ENCODE peak calls at places on chromosomes 6 and 20, in nine cellular contexts. One of them, this sample, is unnamed.

GRCh38 chr6:118320652-118321051 is 227.4 kb upstream of the PLN start:
- DNase-seq in A172: no peak
- DNase-seq in heart right ventricle: no peak
- DNase-seq in prostate gland: no peak
- DNase-seq in NK-92 treated with Interleukin-12 subunit alpha and Interleukin-12 subunit beta, amount 100 ng/mL, for 24 hours: no peak
- DNase-seq in cardiac muscle cell: peak; percentile 8
- DNase-seq in HTR-8/SVneo: no peak
- DNase-seq in GM12878: no peak
- DNase-seq in activated CD8-positive, alpha-beta memory T cell treated with anti-CD3 and anti-CD28 coated beads, Interleukin-2, amount 50 U/mL, for 4 hours: no peak
- DNase-seq in this sample: no peak

GRCh38 chr6:2632368-2632767 is 118.4 kb downstream of the MYLK4 start:
- DNase-seq in A172: peak; percentile 64
- DNase-seq in heart right ventricle: peak; percentile 25
- DNase-seq in prostate gland: no peak
- DNase-seq in NK-92 treated with Interleukin-12 subunit alpha and Interleukin-12 subunit beta, amount 100 ng/mL, for 24 hours: no peak
- DNase-seq in cardiac muscle cell: no peak
- DNase-seq in HTR-8/SVneo: no peak
- DNase-seq in GM12878: no peak
- DNase-seq in activated CD8-positive, alpha-beta memory T cell treated with anti-CD3 and anti-CD28 coated beads, Interleukin-2, amount 50 U/mL, for 4 hours: no peak
- DNase-seq in this sample: no peak

GRCh38 chr20:14821251-14821650 is 483.8 kb upstream of the FLRT3 start:
- DNase-seq in A172: no peak
- DNase-seq in heart right ventricle: no peak
- DNase-seq in prostate gland: no peak
- DNase-seq in NK-92 treated with Interleukin-12 subunit alpha and Interleukin-12 subunit beta, amount 100 ng/mL, for 24 hours: no peak
- DNase-seq in cardiac muscle cell: no peak
- DNase-seq in HTR-8/SVneo: no peak
- DNase-seq in GM12878: no peak
- DNase-seq in activated CD8-positive, alpha-beta memory T cell treated with anti-CD3 and anti-CD28 coated beads, Interleukin-2, amount 50 U/mL, for 4 hours: no peak
- DNase-seq in this sample: no peak

GRCh38 chr6:101400341-101400740 is 6.8 kb downstream of the GRIK2 start:
- DNase-seq in A172: no peak
- DNase-seq in heart right ventricle: no peak
- DNase-seq in prostate gland: no peak
- DNase-seq in NK-92 treated with Interleukin-12 subunit alpha and Interleukin-12 subunit beta, amount 100 ng/mL, for 24 hours: no peak
- DNase-seq in cardiac muscle cell: no peak
- DNase-seq in HTR-8/SVneo: no peak
- DNase-seq in GM12878: no peak
- DNase-seq in activated CD8-positive, alpha-beta memory T cell treated with anti-CD3 and anti-CD28 coated beads, Interleukin-2, amount 50 U/mL, for 4 hours: no peak
- DNase-seq in this sample: no peak

GRCh38 chr20:48604936-48605335 is 222.9 kb downstream of the PREX1 start:
- DNase-seq in A172: no peak
- DNase-seq in heart right ventricle: no peak
- DNase-seq in prostate gland: no peak
- DNase-seq in NK-92 treated with Interleukin-12 subunit alpha and Interleukin-12 subunit beta, amount 100 ng/mL, for 24 hours: no peak
- DNase-seq in cardiac muscle cell: no peak
- DNase-seq in HTR-8/SVneo: no peak
- DNase-seq in GM12878: no peak
- DNase-seq in activated CD8-positive, alpha-beta memory T cell treated with anti-CD3 and anti-CD28 coated beads, Interleukin-2, amount 50 U/mL, for 4 hours: no peak
- DNase-seq in this sample: no peak

GRCh38 chr20:35237486-35237885 is 11.0 kb downstream of the MMP24 start:
- DNase-seq in A172: no peak
- DNase-seq in heart right ventricle: no peak
- DNase-seq in prostate gland: no peak
- DNase-seq in NK-92 treated with Interleukin-12 subunit alpha and Interleukin-12 subunit beta, amount 100 ng/mL, for 24 hours: no peak
- DNase-seq in cardiac muscle cell: no peak
- DNase-seq in HTR-8/SVneo: no peak
- DNase-seq in GM12878: no peak
- DNase-seq in activated CD8-positive, alpha-beta memory T cell treated with anti-CD3 and anti-CD28 coated beads, Interleukin-2, amount 50 U/mL, for 4 hours: no peak
- DNase-seq in this sample: no peak

GRCh38 chr6:28695671-28696537 is 170.2 kb downstream of the GPX5 start:
- DNase-seq in A172: no peak
- DNase-seq in heart right ventricle: no peak
- DNase-seq in prostate gland: no peak
- DNase-seq in NK-92 treated with Interleukin-12 subunit alpha and Interleukin-12 subunit beta, amount 100 ng/mL, for 24 hours: no peak
- DNase-seq in cardiac muscle cell: peak; percentile 27
- DNase-seq in HTR-8/SVneo: no peak
- DNase-seq in GM12878: no peak
- DNase-seq in activated CD8-positive, alpha-beta memory T cell treated with anti-CD3 and anti-CD28 coated beads, Interleukin-2, amount 50 U/mL, for 4 hours: no peak
- DNase-seq in this sample: peak; percentile 29

GRCh38 chr20:38542994-38543906 is 37.7 kb upstream of the ADIG start:
- DNase-seq in A172: no peak
- DNase-seq in heart right ventricle: no peak
- DNase-seq in prostate gland: no peak
- DNase-seq in NK-92 treated with Interleukin-12 subunit alpha and Interleukin-12 subunit beta, amount 100 ng/mL, for 24 hours: no peak
- DNase-seq in cardiac muscle cell: peak; percentile 16
- DNase-seq in HTR-8/SVneo: no peak
- DNase-seq in GM12878: no peak
- DNase-seq in activated CD8-positive, alpha-beta memory T cell treated with anti-CD3 and anti-CD28 coated beads, Interleukin-2, amount 50 U/mL, for 4 hours: no peak
- DNase-seq in this sample: no peak

GRCh38 chr20:60256811-60257210 is 298.6 kb downstream of the CDH26 start:
- DNase-seq in A172: no peak
- DNase-seq in heart right ventricle: no peak
- DNase-seq in prostate gland: no peak
- DNase-seq in NK-92 treated with Interleukin-12 subunit alpha and Interleukin-12 subunit beta, amount 100 ng/mL, for 24 hours: no peak
- DNase-seq in cardiac muscle cell: no peak
- DNase-seq in HTR-8/SVneo: no peak
- DNase-seq in GM12878: no peak
- DNase-seq in activated CD8-positive, alpha-beta memory T cell treated with anti-CD3 and anti-CD28 coated beads, Interleukin-2, amount 50 U/mL, for 4 hours: no peak
- DNase-seq in this sample: no peak

This sample was measured in BE2C.